ENCODE peak calls at places on chromosomes 1 and 21, in seven cellular contexts. One of them, this sample, is unnamed.

GRCh38 chr1:19676438-19676922 is 11.8 kb downstream of the HTR6 start:
- DNase-seq in GM23338: peak
- DNase-seq in heart left ventricle: peak
- DNase-seq in CD4-positive, CD25-positive, alpha-beta regulatory T cell: no peak
- DNase-seq in lower lobe of right lung: no peak
- DNase-seq in tibial artery: no peak
- DNase-seq in GM23248: peak
- DNase-seq in this sample: peak

GRCh38 chr1:161153682-161154337 is at the start of gene UFC1:
- DNase-seq in tibial artery: peak
- DNase-seq in GM23248: peak
- DNase-seq in heart left ventricle: peak
- DNase-seq in CD4-positive, CD25-positive, alpha-beta regulatory T cell: peak
- DNase-seq in GM23338: peak
- DNase-seq in lower lobe of right lung: peak
- DNase-seq in this sample: peak

GRCh38 chr1:68442006-68442405 is 7.7 kb downstream of the RPE65 start:
- DNase-seq in GM23338: no peak
- DNase-seq in lower lobe of right lung: no peak
- DNase-seq in CD4-positive, CD25-positive, alpha-beta regulatory T cell: no peak
- DNase-seq in heart left ventricle: no peak
- DNase-seq in GM23248: no peak
- DNase-seq in tibial artery: no peak
- DNase-seq in this sample: no peak

GRCh38 chr1:2406451-2407041 is 5.8 kb downstream of the PEX10 start:
- DNase-seq in GM23338: no peak
- DNase-seq in CD4-positive, CD25-positive, alpha-beta regulatory T cell: no peak
- DNase-seq in heart left ventricle: no peak
- DNase-seq in tibial artery: no peak
- DNase-seq in lower lobe of right lung: no peak
- DNase-seq in GM23248: no peak
- DNase-seq in this sample: no peak

GRCh38 chr21:40730051-40730760 is 116.8 kb downstream of the DSCAM start:
- DNase-seq in tibial artery: no peak
- DNase-seq in GM23338: no peak
- DNase-seq in lower lobe of right lung: no peak
- DNase-seq in GM23248: no peak
- DNase-seq in heart left ventricle: no peak
- DNase-seq in CD4-positive, CD25-positive, alpha-beta regulatory T cell: no peak
- DNase-seq in this sample: no peak

GRCh38 chr1:37458551-37458950 is 15.8 kb upstream of the ZC3H12A start:
- DNase-seq in GM23338: no peak
- DNase-seq in tibial artery: no peak
- DNase-seq in CD4-positive, CD25-positive, alpha-beta regulatory T cell: no peak
- DNase-seq in heart left ventricle: no peak
- DNase-seq in GM23248: no peak
- DNase-seq in lower lobe of right lung: no peak
- DNase-seq in this sample: no peak

GRCh38 chr1:3170566-3171453 is 101.8 kb downstream of the PRDM16 start:
- DNase-seq in GM23248: peak
- DNase-seq in tibial artery: peak
- DNase-seq in lower lobe of right lung: peak
- DNase-seq in heart left ventricle: peak
- DNase-seq in CD4-positive, CD25-positive, alpha-beta regulatory T cell: no peak
- DNase-seq in GM23338: no peak
- DNase-seq in this sample: peak

GRCh38 chr1:156226116-156226538 is 13.3 kb downstream of the PMF1 start:
- DNase-seq in tibial artery: no peak
- DNase-seq in lower lobe of right lung: peak
- DNase-seq in CD4-positive, CD25-positive, alpha-beta regulatory T cell: peak
- DNase-seq in GM23338: no peak
- DNase-seq in heart left ventricle: no peak
- DNase-seq in GM23248: no peak
- DNase-seq in this sample: no peak

GRCh38 chr21:36856643-36857042 is 109.8 kb downstream of the HLCS start:
- DNase-seq in CD4-positive, CD25-positive, alpha-beta regulatory T cell: no peak
- DNase-seq in lower lobe of right lung: no peak
- DNase-seq in GM23338: no peak
- DNase-seq in tibial artery: no peak
- DNase-seq in GM23248: no peak
- DNase-seq in heart left ventricle: no peak
- DNase-seq in this sample: no peak

GRCh38 chr1:193094112-193094511 is 11.1 kb downstream of the GLRX2 start:
- DNase-seq in CD4-positive, CD25-positive, alpha-beta regulatory T cell: no peak
- DNase-seq in GM23338: no peak
- DNase-seq in GM23248: no peak
- DNase-seq in heart left ventricle: no peak
- DNase-seq in lower lobe of right lung: no peak
- DNase-seq in tibial artery: no peak
- DNase-seq in this sample: no peak

GRCh38 chr1:183635112-183635605 is 424 bp downstream of the ARPC5 start:
- DNase-seq in tibial artery: peak
- DNase-seq in CD4-positive, CD25-positive, alpha-beta regulatory T cell: no peak
- DNase-seq in heart left ventricle: peak
- DNase-seq in GM23248: peak
- DNase-seq in GM23338: peak
- DNase-seq in lower lobe of right lung: peak
- DNase-seq in this sample: no peak

GRCh38 chr1:221878134-221878533 is 136.2 kb upstream of the DUSP10 start:
- DNase-seq in lower lobe of right lung: no peak
- DNase-seq in heart left ventricle: no peak
- DNase-seq in CD4-positive, CD25-positive, alpha-beta regulatory T cell: peak
- DNase-seq in GM23248: peak
- DNase-seq in tibial artery: no peak
- DNase-seq in GM23338: no peak
- DNase-seq in this sample: no peak

GRCh38 chr1:98147280-98147679 is 226.4 kb upstream of the DPYD start:
- DNase-seq in CD4-positive, CD25-positive, alpha-beta regulatory T cell: no peak
- DNase-seq in lower lobe of right lung: no peak
- DNase-seq in heart left ventricle: no peak
- DNase-seq in GM23338: no peak
- DNase-seq in tibial artery: no peak
- DNase-seq in GM23248: no peak
- DNase-seq in this sample: no peak

GRCh38 chr1:47901001-47901575 is 96.1 kb downstream of the TRABD2B start:
- DNase-seq in GM23248: no peak
- DNase-seq in heart left ventricle: no peak
- DNase-seq in lower lobe of right lung: no peak
- DNase-seq in CD4-positive, CD25-positive, alpha-beta regulatory T cell: no peak
- DNase-seq in tibial artery: no peak
- DNase-seq in GM23338: no peak
- DNase-seq in this sample: no peak

GRCh38 chr1:213486488-213486887 is 435.4 kb downstream of the RPS6KC1 start:
- DNase-seq in GM23248: no peak
- DNase-seq in CD4-positive, CD25-positive, alpha-beta regulatory T cell: no peak
- DNase-seq in heart left ventricle: no peak
- DNase-seq in GM23338: no peak
- DNase-seq in tibial artery: no peak
- DNase-seq in lower lobe of right lung: no peak
- DNase-seq in this sample: no peak

GRCh38 chr1:30374400-30375070 is 348.9 kb downstream of the MATN1 start:
- DNase-seq in GM23248: no peak
- DNase-seq in CD4-positive, CD25-positive, alpha-beta regulatory T cell: no peak
- DNase-seq in tibial artery: peak
- DNase-seq in lower lobe of right lung: no peak
- DNase-seq in GM23338: no peak
- DNase-seq in heart left ventricle: no peak
- DNase-seq in this sample: no peak

GRCh38 chr21:44626673-44627143 is at the start of gene KRTAP10-9:
- DNase-seq in heart left ventricle: no peak
- DNase-seq in lower lobe of right lung: no peak
- DNase-seq in GM23248: no peak
- DNase-seq in GM23338: no peak
- DNase-seq in tibial artery: no peak
- DNase-seq in CD4-positive, CD25-positive, alpha-beta regulatory T cell: no peak
- DNase-seq in this sample: no peak

GRCh38 chr1:199742547-199742946 is 285.0 kb upstream of the NR5A2 start:
- DNase-seq in GM23248: peak
- DNase-seq in tibial artery: no peak
- DNase-seq in heart left ventricle: no peak
- DNase-seq in CD4-positive, CD25-positive, alpha-beta regulatory T cell: no peak
- DNase-seq in GM23338: no peak
- DNase-seq in lower lobe of right lung: no peak
- DNase-seq in this sample: no peak
- H3K27ac ChIP-seq in GM23248: peak
- H3K27ac ChIP-seq in tibial artery: no peak
- H3K27ac ChIP-seq in heart left ventricle: no peak
- H3K27ac ChIP-seq in CD4-positive, CD25-positive, alpha-beta regulatory T cell: no peak
- H3K27ac ChIP-seq in GM23338: no peak
- H3K27ac ChIP-seq in lower lobe of right lung: no peak
- H3K27ac ChIP-seq in this sample: no peak

GRCh38 chr1:22754824-22755223 is 44.2 kb downstream of the EPHB2 start:
- DNase-seq in CD4-positive, CD25-positive, alpha-beta regulatory T cell: no peak
- DNase-seq in heart left ventricle: peak
- DNase-seq in lower lobe of right lung: no peak
- DNase-seq in tibial artery: no peak
- DNase-seq in GM23338: no peak
- DNase-seq in GM23248: no peak
- DNase-seq in this sample: no peak

GRCh38 chr1:22754106-22754768 is 43.6 kb downstream of the EPHB2 start:
- DNase-seq in GM23338: no peak
- DNase-seq in GM23248: peak
- DNase-seq in lower lobe of right lung: no peak
- DNase-seq in heart left ventricle: peak
- DNase-seq in CD4-positive, CD25-positive, alpha-beta regulatory T cell: no peak
- DNase-seq in tibial artery: no peak
- DNase-seq in this sample: no peak

GRCh38 chr1:22752339-22752738 is 41.7 kb downstream of the EPHB2 start:
- DNase-seq in lower lobe of right lung: no peak
- DNase-seq in CD4-positive, CD25-positive, alpha-beta regulatory T cell: no peak
- DNase-seq in GM23338: no peak
- DNase-seq in tibial artery: no peak
- DNase-seq in heart left ventricle: no peak
- DNase-seq in GM23248: no peak
- DNase-seq in this sample: no peak

GRCh38 chr1:22755641-22756040 is 45.0 kb downstream of the EPHB2 start:
- DNase-seq in GM23338: no peak
- DNase-seq in CD4-positive, CD25-positive, alpha-beta regulatory T cell: no peak
- DNase-seq in GM23248: peak
- DNase-seq in tibial artery: no peak
- DNase-seq in heart left ventricle: no peak
- DNase-seq in lower lobe of right lung: no peak
- DNase-seq in this sample: no peak

GRCh38 chr1:22753396-22754083 is 42.9 kb downstream of the EPHB2 start:
- DNase-seq in GM23248: peak
- DNase-seq in CD4-positive, CD25-positive, alpha-beta regulatory T cell: no peak
- DNase-seq in heart left ventricle: peak
- DNase-seq in lower lobe of right lung: no peak
- DNase-seq in GM23338: no peak
- DNase-seq in tibial artery: peak
- DNase-seq in this sample: no peak
- H3K4me3 ChIP-seq in GM23248: peak
- H3K4me3 ChIP-seq in CD4-positive, CD25-positive, alpha-beta regulatory T cell: no peak
- H3K4me3 ChIP-seq in heart left ventricle: no peak
- H3K4me3 ChIP-seq in lower lobe of right lung: no peak
- H3K4me3 ChIP-seq in GM23338: no peak
- H3K4me3 ChIP-seq in tibial artery: no peak
- H3K4me3 ChIP-seq in this sample: no peak

DNA sequence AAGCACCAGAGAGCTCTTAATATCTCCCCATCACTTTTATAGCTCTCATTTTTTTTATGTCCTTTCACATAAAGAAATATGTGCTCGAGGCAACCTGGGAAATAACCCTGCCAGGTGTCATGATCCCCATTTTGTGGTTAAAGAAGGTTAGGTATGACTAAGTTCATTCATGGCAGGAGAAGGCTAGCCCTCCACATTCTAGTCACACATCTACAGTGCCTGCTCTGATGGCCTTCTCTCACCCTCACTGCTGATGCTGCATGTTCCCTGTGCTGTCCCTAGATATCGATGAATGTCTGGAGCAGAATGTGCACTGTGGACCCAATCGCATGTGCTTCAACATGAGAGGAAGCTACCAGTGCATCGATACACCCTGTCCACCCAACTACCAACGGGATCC is 187.5 kb downstream of the TPR start:
- DNase-seq in heart left ventricle: no peak
- DNase-seq in tibial artery: no peak
- DNase-seq in CD4-positive, CD25-positive, alpha-beta regulatory T cell: no peak
- DNase-seq in lower lobe of right lung: no peak
- DNase-seq in GM23248: no peak
- DNase-seq in GM23338: no peak
- DNase-seq in this sample: no peak
- H3K27ac ChIP-seq in heart left ventricle: no peak
- H3K27ac ChIP-seq in tibial artery: no peak
- H3K27ac ChIP-seq in CD4-positive, CD25-positive, alpha-beta regulatory T cell: no peak
- H3K27ac ChIP-seq in lower lobe of right lung: no peak
- H3K27ac ChIP-seq in GM23248: peak
- H3K27ac ChIP-seq in GM23338: no peak
- H3K27ac ChIP-seq in this sample: peak

GRCh38 chr21:34128124-34128523 is 54.7 kb downstream of the MRPS6 start:
- DNase-seq in GM23248: peak
- DNase-seq in tibial artery: peak
- DNase-seq in heart left ventricle: no peak
- DNase-seq in GM23338: no peak
- DNase-seq in lower lobe of right lung: no peak
- DNase-seq in CD4-positive, CD25-positive, alpha-beta regulatory T cell: no peak
- DNase-seq in this sample: peak
- H3K4me3 ChIP-seq in GM23248: no peak
- H3K4me3 ChIP-seq in tibial artery: no peak
- H3K4me3 ChIP-seq in heart left ventricle: no peak
- H3K4me3 ChIP-seq in GM23338: no peak
- H3K4me3 ChIP-seq in lower lobe of right lung: no peak
- H3K4me3 ChIP-seq in CD4-positive, CD25-positive, alpha-beta regulatory T cell: no peak
- H3K4me3 ChIP-seq in this sample: peak

DNA sequence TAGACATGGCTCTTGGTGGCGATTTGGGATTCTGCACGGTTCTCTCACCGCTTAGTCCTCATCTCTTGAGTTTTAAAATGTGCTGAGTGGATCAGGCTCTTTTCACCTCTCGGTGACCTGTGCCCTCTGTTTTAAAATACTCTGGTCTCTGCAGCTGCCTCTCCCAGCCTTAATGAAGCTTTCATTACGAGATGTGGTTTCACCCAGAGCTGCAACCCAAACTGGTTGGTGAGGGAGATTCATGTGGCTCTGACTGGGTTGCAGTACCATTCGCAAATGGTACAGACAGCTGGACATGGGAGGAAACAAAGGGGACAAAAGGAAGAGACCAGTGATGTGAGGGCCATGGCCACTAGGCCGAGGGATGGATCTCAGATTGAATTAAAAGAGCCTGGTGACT is 258.9 kb downstream of the ASTN1 start:
- DNase-seq in tibial artery: no peak
- DNase-seq in GM23248: no peak
- DNase-seq in CD4-positive, CD25-positive, alpha-beta regulatory T cell: no peak
- DNase-seq in heart left ventricle: no peak
- DNase-seq in lower lobe of right lung: no peak
- DNase-seq in GM23338: no peak
- DNase-seq in this sample: no peak
- H3K27ac ChIP-seq in tibial artery: no peak
- H3K27ac ChIP-seq in GM23248: no peak
- H3K27ac ChIP-seq in CD4-positive, CD25-positive, alpha-beta regulatory T cell: no peak
- H3K27ac ChIP-seq in heart left ventricle: no peak
- H3K27ac ChIP-seq in lower lobe of right lung: no peak
- H3K27ac ChIP-seq in GM23338: no peak
- H3K27ac ChIP-seq in this sample: no peak

This sample was measured in thoracic aorta.